ENCODE peak calls at places on chromosome 12, in eight cellular contexts. K is astrocyte, R is PC-3, V is epithelial cell of esophagus, J is upper lobe of left lung, W is cardiac fibroblast, D is H9, S is lower lobe of right lung. G is an unnamed sample.

GRCh38 chr12:96445743-96446655 is 43.4 kb upstream of the CFAP54 start:
- DNase-seq in S (no peak), J (no peak), D (no peak), K (peak; percentile 98), R (peak; percentile 90), V (peak; percentile 96), W (peak; percentile 99), G (peak; percentile 54)

GRCh38 chr12:90585640-90586304 is 369.2 kb downstream of the CCER1 start:
- DNase-seq in R (no peak), S (no peak), V (no peak), W (no peak), D (no peak), J (no peak), K (no peak), G (no peak)

GRCh38 chr12:92602476-92602875 is 100.3 kb upstream of the PLEKHG7 start:
- DNase-seq in J (no peak), D (no peak), S (no peak), V (peak; percentile 96), W (peak; percentile 99), R (peak; percentile 90), K (peak; percentile 80), G (no peak)

GRCh38 chr12:3262466-3262865 is 185.3 kb downstream of the TSPAN9 start:
- DNase-seq in R (no peak), W (no peak), J (no peak), S (no peak), K (no peak), V (no peak), D (no peak), G (no peak)

GRCh38 chr12:82099216-82099615 is 259.0 kb downstream of the CCDC59 start:
- DNase-seq in R (no peak), S (no peak), K (peak; percentile 44), J (no peak), W (no peak), D (no peak), V (peak; percentile 96), G (no peak)

GRCh38 chr12:75634244-75635222 is 123.1 kb upstream of the KRR1 start:
- DNase-seq in J (no peak), S (no peak), K (no peak), R (no peak), V (no peak), D (no peak), W (no peak), G (no peak)

GRCh38 chr12:97899529-97899928 is 436.9 kb downstream of the RMST start:
- DNase-seq in W (no peak), S (no peak), J (no peak), K (no peak), D (no peak), R (no peak), V (no peak), G (no peak)

GRCh38 chr12:24909667-24910066 is 39.2 kb downstream of the BCAT1 start:
- DNase-seq in W (peak; percentile 98), K (peak; percentile 93), J (peak; percentile 77), D (no peak), R (no peak), V (peak; percentile 95), S (peak; percentile 70), G (no peak)

GRCh38 chr12:56941299-56942017 is 7.2 kb upstream of the SDR9C7 start:
- DNase-seq in D (peak; percentile 33), J (no peak), S (no peak), W (peak; percentile 65), R (peak; percentile 79), K (peak; percentile 55), V (peak; percentile 86), G (no peak)

GRCh38 chr12:11730299-11731041 is 81.0 kb downstream of the ETV6 start:
- DNase-seq in D (no peak), W (no peak), V (peak; percentile 94), S (peak; percentile 54), R (peak; percentile 74), J (peak; percentile 78), K (no peak), G (no peak)

GRCh38 chr12:45122776-45123380 is 72.0 kb upstream of the DBX2 start:
- DNase-seq in D (no peak), V (peak; percentile 61), W (peak; percentile 46), R (peak; percentile 49), K (peak; percentile 12), S (no peak), J (no peak), G (peak; percentile 14)

GRCh38 chr12:93733358-93733757 is 56.2 kb downstream of the CRADD start:
- DNase-seq in K (no peak), V (peak; percentile 58), J (no peak), R (no peak), S (no peak), W (peak; percentile 37), D (no peak), G (no peak)

GRCh38 chr12:78040111-78040510 is 209.4 kb downstream of the NAV3 start:
- DNase-seq in S (no peak), V (no peak), R (no peak), D (no peak), J (no peak), K (peak; percentile 23), W (no peak), G (no peak)

GRCh38 chr12:12946686-12947355 is 5.1 kb downstream of the GPRC5D start:
- DNase-seq in V (no peak), W (peak; percentile 16), D (no peak), S (no peak), J (no peak), R (peak; percentile 48), K (no peak), G (no peak)

GRCh38 chr12:64180951-64181350 is 41.1 kb downstream of the KICS2 start:
- DNase-seq in S (no peak), V (peak; percentile 77), W (peak; percentile 90), D (no peak), R (peak; percentile 87), J (no peak), K (peak; percentile 72), G (no peak)

GRCh38 chr12:104709692-104710435 is 248.2 kb downstream of the SLC41A2 start:
- DNase-seq in W (peak; percentile 27), K (no peak), D (no peak), R (no peak), V (no peak), S (no peak), J (peak; percentile 76), G (no peak)

GRCh38 chr12:12901158-12901791 is 9.9 kb downstream of the GPRC5A start:
- DNase-seq in K (peak; percentile 97), J (peak; percentile 58), V (peak; percentile 98), S (no peak), W (peak; percentile 98), R (peak; percentile 80), D (no peak), G (no peak)

GRCh38 chr12:104583311-104583710 is 126.6 kb downstream of the CHST11 start:
- DNase-seq in J (no peak), R (no peak), V (no peak), S (no peak), D (no peak), K (no peak), W (no peak), G (no peak)

GRCh38 chr12:88935856-88936255 is 355.6 kb upstream of the KITLG start:
- DNase-seq in S (no peak), R (no peak), K (peak; percentile 10), W (peak; percentile 27), D (no peak), V (peak; percentile 39), J (no peak), G (no peak)

GRCh38 chr12:114355389-114356088 is 50.4 kb downstream of the TBX5 start:
- DNase-seq in S (no peak), V (no peak), R (peak; percentile 3), K (no peak), D (peak; percentile 86), J (peak; percentile 22), W (no peak), G (peak; percentile 42)
- TF ChIP-seq CTCF in S (no peak), V (no peak), R (peak; percentile 31), K (no peak), D (peak; percentile 79), J (no peak), W (peak; percentile 19), G (peak; percentile 49)

DNA sequence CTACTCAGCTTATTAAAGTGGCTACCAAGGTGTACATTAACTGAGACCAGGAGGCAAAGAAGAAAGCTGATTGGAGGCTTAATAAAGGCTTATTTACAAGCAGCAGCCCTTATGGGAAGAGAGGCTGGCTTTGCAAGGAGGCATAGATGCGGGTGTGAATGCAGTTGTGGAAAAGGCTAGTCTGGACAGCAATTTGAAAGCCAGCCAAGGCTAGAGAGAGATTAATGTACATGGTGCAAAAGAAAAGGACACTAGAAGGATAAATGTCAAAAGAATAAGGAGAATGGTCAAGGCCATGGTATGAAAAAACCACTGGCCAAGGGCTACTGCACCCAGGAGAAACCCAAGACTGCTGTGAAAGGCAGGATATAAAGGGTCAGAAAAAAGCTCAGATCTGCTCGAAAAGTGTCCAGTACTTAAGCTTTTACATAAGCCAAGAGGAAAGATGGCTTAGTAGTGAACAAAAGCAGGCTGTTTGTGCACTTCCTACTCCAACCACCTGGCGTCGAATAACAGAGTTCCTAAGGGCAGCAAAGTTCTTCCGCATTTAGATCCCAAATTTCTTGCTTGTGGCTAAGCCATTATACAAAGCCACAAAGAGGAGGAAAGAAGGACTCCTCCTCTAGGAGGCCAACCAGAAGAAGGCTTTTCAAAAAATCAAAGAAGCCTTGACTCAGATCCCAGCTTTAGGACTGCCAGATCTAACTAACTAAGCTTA is 24.0 kb downstream of the KLRK1 start:
- DNase-seq in W (peak; percentile 51), R (peak; percentile 28), V (peak; percentile 52), J (no peak), D (no peak), S (no peak), K (peak; percentile 42), G (no peak)
- TF ChIP-seq CTCF in W (peak; percentile 40), R (no peak), V (peak; percentile 58), J (peak; percentile 6), D (peak; percentile 26), S (peak; percentile 21), K (peak; percentile 37), G (peak; percentile 26)

GRCh38 chr12:48542300-48542928 is 17.0 kb downstream of the OR8S1 start:
- DNase-seq in W (peak; percentile 52), V (peak; percentile 49), R (peak; percentile 63), K (peak; percentile 2), S (peak; percentile 62), J (peak; percentile 44), D (peak; percentile 55), G (peak; percentile 55)
- TF ChIP-seq CTCF in W (peak; percentile 85), V (peak; percentile 70), R (peak; percentile 90), K (peak; percentile 57), S (peak; percentile 63), J (peak; percentile 47), D (peak; percentile 75), G (peak; percentile 39)

GRCh38 chr12:15858348-15858747 is 23.8 kb upstream of the STRAP start:
- DNase-seq in J (no peak), R (no peak), D (peak; percentile 62), W (no peak), V (no peak), S (no peak), K (no peak), G (peak; percentile 9)
- TF ChIP-seq CTCF in J (no peak), R (peak; percentile 11), D (peak; percentile 55), W (no peak), V (no peak), S (no peak), K (no peak), G (no peak)

GRCh38 chr12:115574831-115575230 is 702.7 kb downstream of the MED13L start:
- DNase-seq in K (no peak), R (no peak), V (no peak), W (no peak), S (no peak), J (no peak), D (no peak), G (no peak)
- TF ChIP-seq CTCF in K (no peak), R (no peak), V (no peak), W (no peak), S (no peak), J (no peak), D (no peak), G (no peak)

G was measured in endothelial cell.